ENCODE peak calls at places on chromosomes 12 and 14, in six cellular contexts. One of them, this sample, is unnamed.

GRCh38 chr14:80605536-80605935 is 336.0 kb downstream of the CEP128 start:
- DNase-seq in WTC11: no peak
- DNase-seq in mesothelial cell of epicardium: no peak
- DNase-seq in foreskin melanocyte: no peak
- DNase-seq in activated effector memory CD4-positive, alpha-beta T cell treated with Interleukin-2 at 50 U/mL for 16 hours: no peak
- DNase-seq in activated CD4-positive, alpha-beta T cell treated with anti-CD3 and anti-CD28 coated beads, Interleukin-2, amount 50 U/mL, for 1 hour: no peak
- DNase-seq in this sample: no peak

GRCh38 chr12:29024117-29024516 is 125.0 kb upstream of the FAR2 start:
- DNase-seq in activated effector memory CD4-positive, alpha-beta T cell treated with Interleukin-2 at 50 U/mL for 16 hours: no peak
- DNase-seq in WTC11: no peak
- DNase-seq in mesothelial cell of epicardium: no peak
- DNase-seq in foreskin melanocyte: no peak
- DNase-seq in activated CD4-positive, alpha-beta T cell treated with anti-CD3 and anti-CD28 coated beads, Interleukin-2, amount 50 U/mL, for 1 hour: no peak
- DNase-seq in this sample: no peak

GRCh38 chr12:55822228-55822627 is 4.4 kb downstream of the ORMDL2 start:
- DNase-seq in activated CD4-positive, alpha-beta T cell treated with anti-CD3 and anti-CD28 coated beads, Interleukin-2, amount 50 U/mL, for 1 hour: no peak
- DNase-seq in activated effector memory CD4-positive, alpha-beta T cell treated with Interleukin-2 at 50 U/mL for 16 hours: no peak
- DNase-seq in mesothelial cell of epicardium: no peak
- DNase-seq in WTC11: peak
- DNase-seq in foreskin melanocyte: no peak
- DNase-seq in this sample: peak

GRCh38 chr12:10027311-10028099 is 3.0 kb upstream of the CLEC9A start:
- DNase-seq in foreskin melanocyte: peak
- DNase-seq in activated CD4-positive, alpha-beta T cell treated with anti-CD3 and anti-CD28 coated beads, Interleukin-2, amount 50 U/mL, for 1 hour: no peak
- DNase-seq in activated effector memory CD4-positive, alpha-beta T cell treated with Interleukin-2 at 50 U/mL for 16 hours: no peak
- DNase-seq in mesothelial cell of epicardium: no peak
- DNase-seq in WTC11: no peak
- DNase-seq in this sample: no peak

GRCh38 chr14:89469210-89470198 is 52.5 kb upstream of the FOXN3 start:
- DNase-seq in activated CD4-positive, alpha-beta T cell treated with anti-CD3 and anti-CD28 coated beads, Interleukin-2, amount 50 U/mL, for 1 hour: no peak
- DNase-seq in mesothelial cell of epicardium: no peak
- DNase-seq in activated effector memory CD4-positive, alpha-beta T cell treated with Interleukin-2 at 50 U/mL for 16 hours: no peak
- DNase-seq in foreskin melanocyte: no peak
- DNase-seq in WTC11: no peak
- DNase-seq in this sample: no peak

GRCh38 chr12:542290-543113 is 82.8 kb downstream of the B4GALNT3 start:
- DNase-seq in mesothelial cell of epicardium: no peak
- DNase-seq in foreskin melanocyte: no peak
- DNase-seq in WTC11: no peak
- DNase-seq in activated effector memory CD4-positive, alpha-beta T cell treated with Interleukin-2 at 50 U/mL for 16 hours: no peak
- DNase-seq in activated CD4-positive, alpha-beta T cell treated with anti-CD3 and anti-CD28 coated beads, Interleukin-2, amount 50 U/mL, for 1 hour: no peak
- DNase-seq in this sample: peak

GRCh38 chr12:46154221-46154975 is 114.4 kb downstream of the SLC38A1 start:
- DNase-seq in activated CD4-positive, alpha-beta T cell treated with anti-CD3 and anti-CD28 coated beads, Interleukin-2, amount 50 U/mL, for 1 hour: no peak
- DNase-seq in WTC11: no peak
- DNase-seq in activated effector memory CD4-positive, alpha-beta T cell treated with Interleukin-2 at 50 U/mL for 16 hours: no peak
- DNase-seq in foreskin melanocyte: peak
- DNase-seq in mesothelial cell of epicardium: no peak
- DNase-seq in this sample: no peak

GRCh38 chr14:30223385-30223785 is 295.7 kb upstream of the PRKD1 start:
- DNase-seq in activated effector memory CD4-positive, alpha-beta T cell treated with Interleukin-2 at 50 U/mL for 16 hours: no peak
- DNase-seq in mesothelial cell of epicardium: no peak
- DNase-seq in WTC11: no peak
- DNase-seq in activated CD4-positive, alpha-beta T cell treated with anti-CD3 and anti-CD28 coated beads, Interleukin-2, amount 50 U/mL, for 1 hour: no peak
- DNase-seq in foreskin melanocyte: no peak
- DNase-seq in this sample: peak

GRCh38 chr14:64118892-64119291 is 175.3 kb downstream of the ESR2 start:
- DNase-seq in foreskin melanocyte: no peak
- DNase-seq in mesothelial cell of epicardium: no peak
- DNase-seq in activated CD4-positive, alpha-beta T cell treated with anti-CD3 and anti-CD28 coated beads, Interleukin-2, amount 50 U/mL, for 1 hour: no peak
- DNase-seq in WTC11: no peak
- DNase-seq in activated effector memory CD4-positive, alpha-beta T cell treated with Interleukin-2 at 50 U/mL for 16 hours: no peak
- DNase-seq in this sample: no peak

GRCh38 chr14:96318836-96319235 is 44.3 kb downstream of the ATG2B start:
- DNase-seq in WTC11: no peak
- DNase-seq in mesothelial cell of epicardium: no peak
- DNase-seq in foreskin melanocyte: no peak
- DNase-seq in activated CD4-positive, alpha-beta T cell treated with anti-CD3 and anti-CD28 coated beads, Interleukin-2, amount 50 U/mL, for 1 hour: no peak
- DNase-seq in activated effector memory CD4-positive, alpha-beta T cell treated with Interleukin-2 at 50 U/mL for 16 hours: no peak
- DNase-seq in this sample: no peak

GRCh38 chr12:48074266-48074665 is 31.6 kb downstream of the SENP1 start:
- DNase-seq in WTC11: no peak
- DNase-seq in foreskin melanocyte: no peak
- DNase-seq in activated effector memory CD4-positive, alpha-beta T cell treated with Interleukin-2 at 50 U/mL for 16 hours: no peak
- DNase-seq in mesothelial cell of epicardium: no peak
- DNase-seq in activated CD4-positive, alpha-beta T cell treated with anti-CD3 and anti-CD28 coated beads, Interleukin-2, amount 50 U/mL, for 1 hour: no peak
- DNase-seq in this sample: no peak

GRCh38 chr12:28882444-28882843 is 266.6 kb upstream of the FAR2 start:
- DNase-seq in WTC11: no peak
- DNase-seq in activated effector memory CD4-positive, alpha-beta T cell treated with Interleukin-2 at 50 U/mL for 16 hours: no peak
- DNase-seq in mesothelial cell of epicardium: no peak
- DNase-seq in activated CD4-positive, alpha-beta T cell treated with anti-CD3 and anti-CD28 coated beads, Interleukin-2, amount 50 U/mL, for 1 hour: no peak
- DNase-seq in foreskin melanocyte: no peak
- DNase-seq in this sample: no peak

GRCh38 chr12:118459110-118459509 is 82.8 kb downstream of the SUDS3 start:
- DNase-seq in WTC11: no peak
- DNase-seq in activated CD4-positive, alpha-beta T cell treated with anti-CD3 and anti-CD28 coated beads, Interleukin-2, amount 50 U/mL, for 1 hour: no peak
- DNase-seq in activated effector memory CD4-positive, alpha-beta T cell treated with Interleukin-2 at 50 U/mL for 16 hours: no peak
- DNase-seq in mesothelial cell of epicardium: no peak
- DNase-seq in foreskin melanocyte: no peak
- DNase-seq in this sample: no peak

GRCh38 chr12:53340398-53340797 is 4.2 kb upstream of the SP7 start:
- DNase-seq in activated effector memory CD4-positive, alpha-beta T cell treated with Interleukin-2 at 50 U/mL for 16 hours: no peak
- DNase-seq in activated CD4-positive, alpha-beta T cell treated with anti-CD3 and anti-CD28 coated beads, Interleukin-2, amount 50 U/mL, for 1 hour: no peak
- DNase-seq in mesothelial cell of epicardium: no peak
- DNase-seq in WTC11: no peak
- DNase-seq in foreskin melanocyte: no peak
- DNase-seq in this sample: peak

GRCh38 chr14:93655078-93655750 is 133.1 kb downstream of the PRIMA1 start:
- DNase-seq in mesothelial cell of epicardium: no peak
- DNase-seq in foreskin melanocyte: peak
- DNase-seq in activated effector memory CD4-positive, alpha-beta T cell treated with Interleukin-2 at 50 U/mL for 16 hours: no peak
- DNase-seq in activated CD4-positive, alpha-beta T cell treated with anti-CD3 and anti-CD28 coated beads, Interleukin-2, amount 50 U/mL, for 1 hour: no peak
- DNase-seq in WTC11: peak
- DNase-seq in this sample: peak

GRCh38 chr12:107400686-107401447 is 284.7 kb upstream of the PWP1 start:
- DNase-seq in foreskin melanocyte: no peak
- DNase-seq in mesothelial cell of epicardium: no peak
- DNase-seq in activated CD4-positive, alpha-beta T cell treated with anti-CD3 and anti-CD28 coated beads, Interleukin-2, amount 50 U/mL, for 1 hour: no peak
- DNase-seq in activated effector memory CD4-positive, alpha-beta T cell treated with Interleukin-2 at 50 U/mL for 16 hours: no peak
- DNase-seq in WTC11: no peak
- DNase-seq in this sample: no peak

GRCh38 chr12:40825156-40825555 is 132.9 kb downstream of the CNTN1 start:
- DNase-seq in WTC11: no peak
- DNase-seq in mesothelial cell of epicardium: no peak
- DNase-seq in activated effector memory CD4-positive, alpha-beta T cell treated with Interleukin-2 at 50 U/mL for 16 hours: no peak
- DNase-seq in activated CD4-positive, alpha-beta T cell treated with anti-CD3 and anti-CD28 coated beads, Interleukin-2, amount 50 U/mL, for 1 hour: no peak
- DNase-seq in foreskin melanocyte: no peak
- DNase-seq in this sample: no peak

GRCh38 chr12:33825986-33826602 is 196.2 kb upstream of the ALG10 start:
- DNase-seq in WTC11: no peak
- DNase-seq in activated effector memory CD4-positive, alpha-beta T cell treated with Interleukin-2 at 50 U/mL for 16 hours: no peak
- DNase-seq in activated CD4-positive, alpha-beta T cell treated with anti-CD3 and anti-CD28 coated beads, Interleukin-2, amount 50 U/mL, for 1 hour: no peak
- DNase-seq in mesothelial cell of epicardium: no peak
- DNase-seq in foreskin melanocyte: no peak
- DNase-seq in this sample: no peak

GRCh38 chr14:43464968-43465367 is 1042.1 kb downstream of the FSCB start:
- DNase-seq in mesothelial cell of epicardium: no peak
- DNase-seq in WTC11: no peak
- DNase-seq in activated effector memory CD4-positive, alpha-beta T cell treated with Interleukin-2 at 50 U/mL for 16 hours: no peak
- DNase-seq in foreskin melanocyte: no peak
- DNase-seq in activated CD4-positive, alpha-beta T cell treated with anti-CD3 and anti-CD28 coated beads, Interleukin-2, amount 50 U/mL, for 1 hour: no peak
- DNase-seq in this sample: no peak

GRCh38 chr12:107277850-107278249 is 184.5 kb upstream of the CRY1 start:
- DNase-seq in foreskin melanocyte: no peak
- DNase-seq in mesothelial cell of epicardium: no peak
- DNase-seq in activated CD4-positive, alpha-beta T cell treated with anti-CD3 and anti-CD28 coated beads, Interleukin-2, amount 50 U/mL, for 1 hour: no peak
- DNase-seq in WTC11: no peak
- DNase-seq in activated effector memory CD4-positive, alpha-beta T cell treated with Interleukin-2 at 50 U/mL for 16 hours: no peak
- DNase-seq in this sample: no peak

This sample was measured in endodermal cell.